ENCODE peak calls at places on chromosomes 13 and 19, in ten cellular contexts. O is iris pigment epithelial cell; J is mesothelial cell of epicardium; G is GM03348; F is NCI-H1105; Z is T-helper 1 cell; D is nephron progenitor cell; B is activated CD8-positive, alpha-beta memory T cell treated with anti-CD3 and anti-CD28 coated beads, Interleukin-2, amount 50 U/mL, for 4 hours; N is T-helper 17 cell; I is stomach. K is an unnamed sample.
A peak's percentile ranks its signal among the peaks of the same experiment; 100 is the strongest.

GRCh38 chr13:37561031-37561430 is 37.5 kb downstream of the POSTN start:
- DNase-seq in O (no peak), J (no peak), G (peak; percentile 12), F (no peak), Z (no peak), D (no peak), B (no peak), N (no peak), I (no peak), K (no peak)

GRCh38 chr13:114142640-114143490 is 10.4 kb upstream of the RASA3 start:
- DNase-seq in O (no peak), J (no peak), G (no peak), F (peak; percentile 78), Z (peak; percentile 68), D (no peak), B (peak; percentile 60), N (peak; percentile 40), I (peak; percentile 63), K (no peak)

GRCh38 chr13:39353988-39354387 is 249.0 kb downstream of the LHFPL6 start:
- DNase-seq in O (peak; percentile 79), J (no peak), G (peak; percentile 24), F (no peak), Z (no peak), D (no peak), B (no peak), N (no peak), I (no peak), K (no peak)

GRCh38 chr13:73708393-73708985 is 425.7 kb downstream of the KLF12 start:
- DNase-seq in O (peak; percentile 73), J (no peak), G (peak; percentile 70), F (peak; percentile 8), Z (peak; percentile 51), D (peak; percentile 48), B (peak; percentile 45), N (no peak), I (peak; percentile 45), K (peak; percentile 55)

GRCh38 chr13:80473695-80474094 is 132.8 kb upstream of the SPRY2 start:
- DNase-seq in O (peak; percentile 88), J (no peak), G (no peak), F (no peak), Z (no peak), D (no peak), B (no peak), N (no peak), I (no peak), K (no peak)

GRCh38 chr19:43560687-43561086 is 14.6 kb downstream of the XRCC1 start:
- DNase-seq in O (peak; percentile 43), J (no peak), G (no peak), F (no peak), Z (no peak), D (no peak), B (no peak), N (no peak), I (no peak), K (no peak)

GRCh38 chr19:33448159-33448516 is 73.5 kb downstream of the PEPD start:
- DNase-seq in O (no peak), J (no peak), G (no peak), F (no peak), Z (no peak), D (no peak), B (no peak), N (no peak), I (no peak), K (no peak)

GRCh38 chr19:45485301-45486077 is 11.4 kb downstream of the RTN2 start:
- DNase-seq in O (peak; percentile 93), J (peak; percentile 94), G (peak; percentile 92), F (peak; percentile 93), Z (peak; percentile 99), D (peak; percentile 99), B (peak; percentile 98), N (peak; percentile 91), I (peak; percentile 99), K (peak; percentile 98)

GRCh38 chr13:31891472-31891871 is 140.1 kb upstream of the FRY start:
- DNase-seq in O (no peak), J (no peak), G (no peak), F (no peak), Z (no peak), D (no peak), B (no peak), N (no peak), I (peak; percentile 65), K (peak; percentile 54)

K was measured in lung.